ENCODE peak calls at places on chromosomes 3 and 15, in eight cellular contexts. W is GM12891; E is NCI-H748 treated with DMSO at 0.1 percent for 48 hours; T is T-cell; O is NB4; R is stimulated activated CD4-positive, alpha-beta T cell treated with anti-CD3 and anti-CD28 coated beads, Interleukin-15, amount 100 ng/mL, for 24 hours; D is activated T-helper 1 cell treated with anti-CD3 and anti-CD28 coated beads, Interleukin-2, amount 50 U/mL, for 16 hours; V is AG08396. U is an unnamed sample.

GRCh38 chr3:178637802-178638201 is 101.6 kb downstream of the KCNMB2 start:
- DNase-seq in W (no peak), E (no peak), T (no peak), O (no peak), R (no peak), D (no peak), V (no peak), U (no peak)

GRCh38 chr15:43370310-43370974 is 401 bp downstream of the ZSCAN29 start:
- DNase-seq in W (peak), E (no peak), T (no peak), O (peak), R (peak), D (no peak), V (peak), U (no peak)

GRCh38 chr3:178849220-178849910 is 222.2 kb downstream of the ZMAT3 start:
- DNase-seq in W (no peak), E (no peak), T (no peak), O (no peak), R (no peak), D (no peak), V (no peak), U (no peak)

GRCh38 chr3:185582871-185583270 is 3.2 kb upstream of the SENP2 start:
- DNase-seq in W (peak), E (no peak), T (no peak), O (no peak), R (no peak), D (no peak), V (no peak), U (no peak)

GRCh38 chr15:29612701-29613100 is 209.6 kb downstream of the TJP1 start:
- DNase-seq in W (no peak), E (no peak), T (no peak), O (no peak), R (no peak), D (no peak), V (no peak), U (no peak)

GRCh38 chr3:134029734-134030381 is at the start of gene SLCO2A1:
- DNase-seq in W (peak), E (peak), T (no peak), O (peak), R (peak), D (no peak), V (peak), U (no peak)

GRCh38 chr3:54353547-54354339 is 231.4 kb downstream of the CACNA2D3 start:
- DNase-seq in W (no peak), E (peak), T (no peak), O (no peak), R (no peak), D (no peak), V (no peak), U (no peak)

GRCh38 chr3:111763968-111764367 is 95.1 kb upstream of the PHLDB2 start:
- DNase-seq in W (no peak), E (no peak), T (no peak), O (no peak), R (no peak), D (no peak), V (peak), U (no peak)

GRCh38 chr3:128367726-128368125 is 99.0 kb downstream of the DNAJB8 start:
- DNase-seq in W (no peak), E (no peak), T (no peak), O (no peak), R (no peak), D (no peak), V (no peak), U (no peak)

GRCh38 chr15:37767841-37768455 is 166.5 kb upstream of the TMCO5A start:
- DNase-seq in W (no peak), E (no peak), T (no peak), O (no peak), R (no peak), D (no peak), V (no peak), U (no peak)

GRCh38 chr3:140898340-140899180 is 43.1 kb upstream of the SLC25A36 start:
- DNase-seq in W (no peak), E (peak), T (no peak), O (peak), R (no peak), D (no peak), V (peak), U (no peak)

GRCh38 chr3:184003187-184003967 is 14.3 kb downstream of the ABCC5 start:
- DNase-seq in W (no peak), E (no peak), T (no peak), O (no peak), R (no peak), D (no peak), V (peak), U (no peak)

GRCh38 chr3:31945738-31946052 is 35.4 kb downstream of the OSBPL10 start:
- DNase-seq in W (no peak), E (no peak), T (no peak), O (no peak), R (no peak), D (no peak), V (no peak), U (no peak)

GRCh38 chr3:194293546-194294198 is 57.5 kb downstream of the CPN2 start:
- DNase-seq in W (no peak), E (no peak), T (no peak), O (no peak), R (no peak), D (no peak), V (no peak), U (no peak)

GRCh38 chr3:65575376-65575840 is 463.3 kb downstream of the MAGI1 start:
- DNase-seq in W (no peak), E (no peak), T (no peak), O (no peak), R (no peak), D (no peak), V (peak), U (no peak)

GRCh38 chr15:70061086-70061370 is 36.7 kb downstream of the TLE3 start:
- DNase-seq in W (no peak), E (no peak), T (no peak), O (no peak), R (no peak), D (no peak), V (no peak), U (no peak)

GRCh38 chr3:155130001-155130400 is 49.9 kb downstream of the MME start:
- DNase-seq in W (no peak), E (no peak), T (no peak), O (no peak), R (no peak), D (no peak), V (no peak), U (no peak)

GRCh38 chr15:74461847-74462511 is 1.0 kb upstream of the UBL7 start:
- DNase-seq in W (no peak), E (no peak), T (no peak), O (no peak), R (no peak), D (no peak), V (no peak), U (no peak)

GRCh38 chr3:142174559-142174958 is 25.2 kb upstream of the TFDP2 start:
- DNase-seq in W (no peak), E (no peak), T (no peak), O (no peak), R (no peak), D (no peak), V (no peak), U (no peak)

GRCh38 chr3:88986834-88987233 is 120.6 kb upstream of the EPHA3 start:
- DNase-seq in W (no peak), E (no peak), T (no peak), O (no peak), R (no peak), D (no peak), V (no peak), U (no peak)

GRCh38 chr15:69855601-69856000 is 242.1 kb downstream of the TLE3 start:
- DNase-seq in W (no peak), E (no peak), T (no peak), O (peak), R (no peak), D (no peak), V (no peak), U (no peak)

GRCh38 chr15:36024066-36024465 is 478.1 kb upstream of the DPH6 start:
- DNase-seq in W (no peak), E (no peak), T (no peak), O (no peak), R (no peak), D (no peak), V (no peak), U (no peak)

GRCh38 chr3:101195951-101196713 is 124.2 kb downstream of the IMPG2 start:
- DNase-seq in W (no peak), E (peak), T (no peak), O (peak), R (no peak), D (no peak), V (peak), U (no peak)

U was measured in NK-92 treated with Interleukin-12 subunit alpha and Interleukin-12 subunit beta, amount 100 ng/mL, for 24 hours.